ENCODE peak calls at places on chromosome 2, in nine cellular contexts. Y is NCI-H2029; K is GM13977; R is AG04449; D is activated gamma-delta T cell treated with Interleukin-2 at 50 U/mL for 16 hours; F is hypothalamus; A is kidney epithelial cell; Z is NCI-H226; N is stimulated activated CD8-positive, alpha-beta memory T cell treated with anti-CD3 and anti-CD28 coated beads, Interleukin-7, amount 100 ng/mL, for 1 hour. U is an unnamed sample.

GRCh38 chr2:137333386-137333972 is 568.1 kb downstream of the THSD7B start:
- DNase-seq in R (no peak), F (no peak), Z (no peak), Y (no peak), N (no peak), A (no peak), D (no peak), K (peak), U (no peak)

GRCh38 chr2:199660167-199660566 is 190.8 kb downstream of the FTCDNL1 start:
- DNase-seq in A (no peak), R (no peak), D (no peak), N (no peak), Z (no peak), F (no peak), K (no peak), Y (no peak), U (no peak)

GRCh38 chr2:117738991-117739839 is 75.3 kb upstream of the DDX18 start:
- DNase-seq in D (no peak), A (no peak), F (no peak), Z (no peak), Y (no peak), R (no peak), K (no peak), N (no peak), U (no peak)

GRCh38 chr2:102446936-102447335 is 24.0 kb downstream of the IL18RAP start:
- DNase-seq in D (no peak), K (no peak), F (no peak), Y (no peak), R (no peak), A (no peak), Z (no peak), N (no peak), U (no peak)

GRCh38 chr2:25215948-25216679 is 47.7 kb upstream of the POMC start:
- DNase-seq in Z (no peak), A (no peak), F (no peak), R (no peak), N (peak), Y (no peak), K (peak), D (peak), U (peak)

GRCh38 chr2:42905341-42906114 is 113.1 kb upstream of the HAAO start:
- DNase-seq in Y (no peak), D (no peak), F (no peak), N (no peak), R (no peak), Z (no peak), A (no peak), K (no peak), U (no peak)

GRCh38 chr2:236348976-236349375 is 84.8 kb upstream of the ASB18 start:
- DNase-seq in A (no peak), F (no peak), R (no peak), K (no peak), Z (no peak), Y (no peak), D (no peak), N (no peak), U (no peak)

GRCh38 chr2:178315488-178315948 is 121.2 kb downstream of the OSBPL6 start:
- DNase-seq in A (no peak), F (no peak), D (no peak), N (no peak), R (no peak), K (no peak), Y (no peak), Z (no peak), U (no peak)

GRCh38 chr2:25372405-25373268 is 30.9 kb upstream of the DNMT3A start:
- DNase-seq in D (no peak), A (no peak), K (no peak), R (no peak), Z (no peak), F (no peak), Y (no peak), N (no peak), U (peak)

GRCh38 chr2:46268986-46269385 is 28.2 kb upstream of the EPAS1 start:
- DNase-seq in K (no peak), Z (no peak), Y (no peak), R (no peak), F (no peak), N (no peak), D (no peak), A (no peak), U (no peak)

GRCh38 chr2:128422571-128422970 is 103.9 kb upstream of the HS6ST1 start:
- DNase-seq in F (no peak), Z (peak), N (no peak), A (no peak), K (no peak), D (no peak), Y (no peak), R (peak), U (no peak)

GRCh38 chr2:197113221-197113831 is 186.8 kb upstream of the PGAP1 start:
- DNase-seq in K (peak), A (no peak), D (no peak), Z (no peak), R (no peak), F (no peak), Y (peak), N (no peak), U (no peak)

GRCh38 chr2:178112202-178113152 is at the start of gene RBM45:
- DNase-seq in Y (peak), K (peak), Z (peak), F (peak), R (peak), A (peak), N (peak), D (peak), U (peak)

GRCh38 chr2:238475034-238475433 is 48.3 kb downstream of the ASB1 start:
- DNase-seq in R (no peak), Y (no peak), D (no peak), K (no peak), N (no peak), Z (no peak), A (no peak), F (no peak), U (no peak)

GRCh38 chr2:199940373-199940772 is 14.9 kb downstream of the TYW5 start:
- DNase-seq in A (no peak), Y (no peak), R (no peak), Z (no peak), D (no peak), K (no peak), F (no peak), N (no peak), U (no peak)

GRCh38 chr2:191499874-191500565 is 177.9 kb upstream of the NABP1 start:
- DNase-seq in N (no peak), D (no peak), Z (no peak), F (no peak), R (peak), A (no peak), K (no peak), Y (no peak), U (no peak)

GRCh38 chr2:180463608-180464007 is 456.5 kb upstream of the CWC22 start:
- DNase-seq in Y (no peak), A (no peak), R (no peak), D (no peak), F (no peak), N (no peak), Z (no peak), K (no peak), U (no peak)

GRCh38 chr2:147760984-147761383 is 83.8 kb upstream of the ACVR2A start:
- DNase-seq in Y (no peak), F (no peak), N (no peak), D (no peak), Z (peak), A (no peak), K (no peak), R (no peak), U (no peak)

GRCh38 chr2:101442042-101442666 is 32.8 kb downstream of the RFX8 start:
- DNase-seq in R (no peak), Y (no peak), D (no peak), N (no peak), K (no peak), F (no peak), Z (peak), A (peak), U (no peak)

GRCh38 chr2:191087311-191087710 is 63.5 kb downstream of the STAT4 start:
- DNase-seq in F (no peak), K (no peak), A (no peak), D (no peak), Z (no peak), N (no peak), Y (no peak), R (no peak), U (no peak)

GRCh38 chr2:100321881-100322820 is at the start of gene LONRF2:
- DNase-seq in F (peak), Z (peak), A (no peak), D (no peak), N (no peak), R (no peak), K (peak), Y (peak), U (peak)

GRCh38 chr2:232901711-232902578 is 31.9 kb downstream of the SNORC start:
- DNase-seq in D (no peak), N (no peak), R (peak), F (no peak), Y (no peak), A (peak), Z (peak), K (no peak), U (no peak)

GRCh38 chr2:134177351-134177931 is 76.4 kb upstream of the MGAT5 start:
- DNase-seq in R (no peak), K (no peak), Z (no peak), N (no peak), F (no peak), A (peak), Y (no peak), D (no peak), U (no peak)

GRCh38 chr2:76938153-76938552 is 584.0 kb downstream of the LRRTM4 start:
- DNase-seq in D (no peak), N (no peak), Z (no peak), Y (no peak), F (no peak), A (no peak), K (no peak), R (no peak), U (no peak)

GRCh38 chr2:203811491-203812221 is 55.9 kb upstream of the CTLA4 start:
- DNase-seq in K (no peak), D (peak), Z (peak), R (peak), Y (no peak), F (no peak), N (peak), A (peak), U (peak)

GRCh38 chr2:147348886-147349285 is 495.9 kb upstream of the ACVR2A start:
- DNase-seq in N (no peak), D (no peak), F (no peak), R (no peak), A (no peak), Z (no peak), Y (no peak), K (no peak), U (no peak)

GRCh38 chr2:104430892-104431291 is 423.0 kb upstream of the POU3F3 start:
- DNase-seq in D (no peak), K (no peak), N (no peak), Z (no peak), A (no peak), F (no peak), R (no peak), Y (no peak), U (no peak)